ENCODE peak calls at places on chromosomes 1 and 21, in six cellular contexts. One of them, this sample, is unnamed.

GRCh38 chr1:211577277-211577825 is 1.6 kb downstream of the SLC30A1 start:
- DNase-seq in prostate gland: no peak
- DNase-seq in heart left ventricle: no peak
- DNase-seq in MM.1S: no peak
- DNase-seq in HFF-Myc: peak
- DNase-seq in HCT116: no peak
- DNase-seq in this sample: peak

GRCh38 chr21:42047821-42048613 is 23.1 kb upstream of the UMODL1 start:
- DNase-seq in prostate gland: no peak
- DNase-seq in heart left ventricle: peak
- DNase-seq in MM.1S: peak
- DNase-seq in HFF-Myc: peak
- DNase-seq in HCT116: no peak
- DNase-seq in this sample: peak

GRCh38 chr1:212254853-212255363 is 30.3 kb upstream of the PPP2R5A start:
- DNase-seq in prostate gland: no peak
- DNase-seq in heart left ventricle: no peak
- DNase-seq in MM.1S: no peak
- DNase-seq in HFF-Myc: no peak
- DNase-seq in HCT116: no peak
- DNase-seq in this sample: peak

GRCh38 chr1:156750932-156751723 is at the start of gene HDGF:
- DNase-seq in prostate gland: no peak
- DNase-seq in heart left ventricle: peak
- DNase-seq in MM.1S: peak
- DNase-seq in HFF-Myc: no peak
- DNase-seq in HCT116: no peak
- DNase-seq in this sample: no peak

GRCh38 chr1:3319874-3320245 is 134.6 kb upstream of the ARHGEF16 start:
- DNase-seq in prostate gland: peak
- DNase-seq in heart left ventricle: no peak
- DNase-seq in MM.1S: peak
- DNase-seq in HFF-Myc: no peak
- DNase-seq in HCT116: peak
- DNase-seq in this sample: peak

GRCh38 chr1:190474587-190475305 is 2.9 kb downstream of the BRINP3 start:
- DNase-seq in prostate gland: no peak
- DNase-seq in heart left ventricle: no peak
- DNase-seq in MM.1S: no peak
- DNase-seq in HFF-Myc: no peak
- DNase-seq in HCT116: no peak
- DNase-seq in this sample: no peak

GRCh38 chr1:226132731-226133503 is 53.6 kb downstream of the ACBD3 start:
- DNase-seq in prostate gland: peak
- DNase-seq in heart left ventricle: no peak
- DNase-seq in MM.1S: no peak
- DNase-seq in HFF-Myc: no peak
- DNase-seq in HCT116: no peak
- DNase-seq in this sample: no peak

GRCh38 chr1:3068400-3069361 is at the start of gene PRDM16:
- DNase-seq in prostate gland: peak
- DNase-seq in heart left ventricle: peak
- DNase-seq in MM.1S: no peak
- DNase-seq in HFF-Myc: no peak
- DNase-seq in HCT116: peak
- DNase-seq in this sample: peak

GRCh38 chr1:209805341-209805781 is 581 bp downstream of the IRF6 start:
- DNase-seq in prostate gland: no peak
- DNase-seq in heart left ventricle: no peak
- DNase-seq in MM.1S: no peak
- DNase-seq in HFF-Myc: no peak
- DNase-seq in HCT116: no peak
- DNase-seq in this sample: no peak

GRCh38 chr1:20319456-20319855 is 28.8 kb downstream of the VWA5B1 start:
- DNase-seq in prostate gland: no peak
- DNase-seq in heart left ventricle: no peak
- DNase-seq in MM.1S: no peak
- DNase-seq in HFF-Myc: no peak
- DNase-seq in HCT116: no peak
- DNase-seq in this sample: no peak

GRCh38 chr1:14783592-14783886 is 185.1 kb downstream of the KAZN start:
- DNase-seq in prostate gland: no peak
- DNase-seq in heart left ventricle: no peak
- DNase-seq in MM.1S: no peak
- DNase-seq in HFF-Myc: no peak
- DNase-seq in HCT116: no peak
- DNase-seq in this sample: no peak

GRCh38 chr1:14788065-14788464 is 189.6 kb downstream of the KAZN start:
- DNase-seq in prostate gland: no peak
- DNase-seq in heart left ventricle: no peak
- DNase-seq in MM.1S: no peak
- DNase-seq in HFF-Myc: no peak
- DNase-seq in HCT116: no peak
- DNase-seq in this sample: no peak

GRCh38 chr1:14787604-14788003 is 189.1 kb downstream of the KAZN start:
- DNase-seq in prostate gland: no peak
- DNase-seq in heart left ventricle: no peak
- DNase-seq in MM.1S: no peak
- DNase-seq in HFF-Myc: no peak
- DNase-seq in HCT116: no peak
- DNase-seq in this sample: no peak

GRCh38 chr1:14784790-14785773 is 186.6 kb downstream of the KAZN start:
- DNase-seq in prostate gland: no peak
- DNase-seq in heart left ventricle: no peak
- DNase-seq in MM.1S: peak
- DNase-seq in HFF-Myc: no peak
- DNase-seq in HCT116: no peak
- DNase-seq in this sample: no peak

GRCh38 chr1:14786104-14786675 is 187.7 kb downstream of the KAZN start:
- DNase-seq in prostate gland: no peak
- DNase-seq in heart left ventricle: no peak
- DNase-seq in MM.1S: no peak
- DNase-seq in HFF-Myc: no peak
- DNase-seq in HCT116: no peak
- DNase-seq in this sample: no peak
- TF ChIP-seq CTCF in prostate gland: no peak
- TF ChIP-seq CTCF in heart left ventricle: no peak
- TF ChIP-seq CTCF in MM.1S: no peak
- TF ChIP-seq CTCF in HFF-Myc: no peak
- TF ChIP-seq CTCF in HCT116: no peak
- TF ChIP-seq CTCF in this sample: no peak

GRCh38 chr1:29121516-29121937 is 2.2 kb downstream of the TMEM200B start:
- DNase-seq in prostate gland: no peak
- DNase-seq in heart left ventricle: no peak
- DNase-seq in MM.1S: no peak
- DNase-seq in HFF-Myc: no peak
- DNase-seq in HCT116: no peak
- DNase-seq in this sample: no peak

GRCh38 chr1:29119365-29119929 is 4.3 kb downstream of the TMEM200B start:
- DNase-seq in prostate gland: no peak
- DNase-seq in heart left ventricle: no peak
- DNase-seq in MM.1S: no peak
- DNase-seq in HFF-Myc: no peak
- DNase-seq in HCT116: no peak
- DNase-seq in this sample: no peak

GRCh38 chr1:29121951-29122661 is 1.6 kb downstream of the TMEM200B start:
- DNase-seq in prostate gland: no peak
- DNase-seq in heart left ventricle: peak
- DNase-seq in MM.1S: no peak
- DNase-seq in HFF-Myc: no peak
- DNase-seq in HCT116: no peak
- DNase-seq in this sample: peak

GRCh38 chr1:29120367-29120766 is 3.3 kb downstream of the TMEM200B start:
- DNase-seq in prostate gland: no peak
- DNase-seq in heart left ventricle: no peak
- DNase-seq in MM.1S: no peak
- DNase-seq in HFF-Myc: no peak
- DNase-seq in HCT116: no peak
- DNase-seq in this sample: no peak

DNA sequence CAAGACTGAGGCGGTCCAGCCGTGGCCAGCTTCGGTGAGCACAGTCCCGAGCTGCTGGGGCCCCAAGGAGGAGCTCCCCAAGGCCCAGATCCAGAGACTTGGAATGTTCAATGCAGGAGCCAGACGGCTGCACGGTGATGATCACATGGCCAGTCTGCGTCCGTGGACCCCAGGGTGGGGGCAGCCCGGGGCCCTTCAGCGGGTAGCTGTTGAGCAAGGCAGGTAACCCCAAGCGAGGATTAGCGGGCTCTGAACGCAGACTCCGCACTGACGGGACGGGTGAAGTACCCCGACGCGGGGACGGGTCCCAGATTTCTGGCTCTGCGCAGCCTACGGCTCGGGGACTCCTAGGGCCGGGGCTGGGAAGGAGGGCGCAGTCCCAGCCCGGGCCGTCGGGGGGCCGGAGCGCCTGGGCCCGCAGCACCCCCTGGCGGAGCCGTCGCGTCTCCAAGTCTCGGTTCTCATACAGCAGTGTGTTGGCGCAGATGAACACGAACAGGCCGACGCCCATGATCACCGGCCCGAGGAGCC is 2.7 kb downstream of the TMEM200B start:
- DNase-seq in prostate gland: no peak
- DNase-seq in heart left ventricle: peak
- DNase-seq in MM.1S: no peak
- DNase-seq in HFF-Myc: no peak
- DNase-seq in HCT116: peak
- DNase-seq in this sample: peak
- H3K4me3 ChIP-seq in prostate gland: peak
- H3K4me3 ChIP-seq in heart left ventricle: no peak
- H3K4me3 ChIP-seq in MM.1S: no peak
- H3K4me3 ChIP-seq in HFF-Myc: no peak
- H3K4me3 ChIP-seq in HCT116: peak
- H3K4me3 ChIP-seq in this sample: no peak

DNA sequence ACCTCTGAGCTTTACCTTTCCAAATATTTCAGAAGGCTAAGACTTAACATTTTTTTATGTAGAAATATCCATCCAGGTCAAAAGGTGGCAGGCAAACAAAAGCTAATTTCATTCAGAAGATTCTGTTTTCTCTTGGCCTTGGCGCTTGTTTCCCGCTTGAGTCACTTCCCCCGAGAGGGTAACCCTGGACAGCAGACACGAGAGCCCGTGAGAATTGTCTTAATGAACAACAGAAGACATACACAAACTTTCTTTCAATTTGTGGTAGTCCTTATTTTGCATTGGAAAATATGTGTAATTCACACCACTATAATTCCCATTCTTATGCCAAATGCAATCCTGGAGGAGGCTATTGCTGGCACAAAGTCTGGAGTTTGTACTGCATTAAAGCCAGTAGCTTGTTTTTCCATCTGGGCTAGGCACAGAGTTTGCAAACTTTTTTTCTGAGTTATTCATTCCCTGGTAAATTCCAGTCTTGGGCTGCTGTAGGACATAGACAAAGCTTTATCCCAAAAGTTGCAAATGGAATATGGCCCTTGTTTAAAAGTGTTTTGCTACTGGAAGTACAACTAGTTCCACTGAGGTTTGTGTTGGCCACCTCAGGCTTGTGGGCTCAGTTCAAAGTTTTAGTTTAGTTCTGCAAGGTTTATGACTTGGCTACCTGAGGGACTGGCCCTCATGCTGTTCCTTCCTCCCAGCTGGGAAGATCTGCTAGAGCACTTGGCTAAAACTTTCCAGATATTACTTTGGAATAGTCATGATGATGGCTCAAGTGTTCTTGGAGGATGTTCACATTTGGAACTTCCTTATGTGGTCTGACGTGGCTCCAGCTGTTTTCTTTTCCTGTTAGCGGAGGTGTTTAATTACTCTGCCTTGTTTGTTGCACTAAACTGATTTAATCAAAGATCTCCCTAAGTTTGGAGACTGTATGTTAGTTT is 110.0 kb upstream of the IVNS1ABP start:
- DNase-seq in prostate gland: no peak
- DNase-seq in heart left ventricle: peak
- DNase-seq in MM.1S: no peak
- DNase-seq in HFF-Myc: no peak
- DNase-seq in HCT116: no peak
- DNase-seq in this sample: peak
- TF ChIP-seq CTCF in prostate gland: no peak
- TF ChIP-seq CTCF in heart left ventricle: no peak
- TF ChIP-seq CTCF in MM.1S: no peak
- TF ChIP-seq CTCF in HFF-Myc: no peak
- TF ChIP-seq CTCF in HCT116: no peak
- TF ChIP-seq CTCF in this sample: no peak

GRCh38 chr21:39612233-39613028 is at the start of gene B3GALT5:
- DNase-seq in prostate gland: no peak
- DNase-seq in heart left ventricle: no peak
- DNase-seq in MM.1S: no peak
- DNase-seq in HFF-Myc: no peak
- DNase-seq in HCT116: peak
- DNase-seq in this sample: no peak
- H3K4me3 ChIP-seq in prostate gland: no peak
- H3K4me3 ChIP-seq in heart left ventricle: peak
- H3K4me3 ChIP-seq in MM.1S: no peak
- H3K4me3 ChIP-seq in HFF-Myc: peak
- H3K4me3 ChIP-seq in HCT116: peak
- H3K4me3 ChIP-seq in this sample: no peak

GRCh38 chr1:234309598-234310459 is 63.4 kb upstream of the COA6 start:
- DNase-seq in prostate gland: peak
- DNase-seq in heart left ventricle: peak
- DNase-seq in MM.1S: peak
- DNase-seq in HFF-Myc: no peak
- DNase-seq in HCT116: peak
- DNase-seq in this sample: peak
- TF ChIP-seq CTCF in prostate gland: peak
- TF ChIP-seq CTCF in heart left ventricle: peak
- TF ChIP-seq CTCF in MM.1S: peak
- TF ChIP-seq CTCF in HFF-Myc: peak
- TF ChIP-seq CTCF in HCT116: peak
- TF ChIP-seq CTCF in this sample: peak

GRCh38 chr1:24704411-24705259 is 40.6 kb upstream of the CLIC4 start:
- DNase-seq in prostate gland: no peak
- DNase-seq in heart left ventricle: no peak
- DNase-seq in MM.1S: no peak
- DNase-seq in HFF-Myc: no peak
- DNase-seq in HCT116: no peak
- DNase-seq in this sample: peak
- H3K4me3 ChIP-seq in prostate gland: peak
- H3K4me3 ChIP-seq in heart left ventricle: no peak
- H3K4me3 ChIP-seq in MM.1S: no peak
- H3K4me3 ChIP-seq in HFF-Myc: no peak
- H3K4me3 ChIP-seq in HCT116: peak
- H3K4me3 ChIP-seq in this sample: no peak

GRCh38 chr1:65581120-65581519 is 160.7 kb downstream of the LEPR start:
- DNase-seq in prostate gland: no peak
- DNase-seq in heart left ventricle: no peak
- DNase-seq in MM.1S: no peak
- DNase-seq in HFF-Myc: no peak
- DNase-seq in HCT116: no peak
- DNase-seq in this sample: peak
- TF ChIP-seq CTCF in prostate gland: no peak
- TF ChIP-seq CTCF in heart left ventricle: peak
- TF ChIP-seq CTCF in MM.1S: no peak
- TF ChIP-seq CTCF in HFF-Myc: peak
- TF ChIP-seq CTCF in HCT116: peak
- TF ChIP-seq CTCF in this sample: peak

GRCh38 chr1:219813344-219813743 is 115.0 kb downstream of the SLC30A10 start:
- DNase-seq in prostate gland: no peak
- DNase-seq in heart left ventricle: no peak
- DNase-seq in MM.1S: no peak
- DNase-seq in HFF-Myc: no peak
- DNase-seq in HCT116: no peak
- DNase-seq in this sample: no peak
- H3K4me3 ChIP-seq in prostate gland: no peak
- H3K4me3 ChIP-seq in heart left ventricle: no peak
- H3K4me3 ChIP-seq in MM.1S: no peak
- H3K4me3 ChIP-seq in HFF-Myc: no peak
- H3K4me3 ChIP-seq in HCT116: no peak
- H3K4me3 ChIP-seq in this sample: no peak

This sample was measured in fibroblast of pulmonary artery.